ENCODE peak calls at places on chromosomes 4 and X, in ten cellular contexts. D is activated T-cell treated with anti-CD3 and anti-CD28 coated beads for 48 hours; H is RWPE1; A is breast epithelium; F is NCI-H1417; P is stimulated activated CD8-positive, alpha-beta memory T cell treated with anti-CD3 and anti-CD28 coated beads, Interleukin-2, amount 100 ng/mL, for 1 hour; Z is naive B cell; G is DMS153; U is SK-MEL-5; C is iris pigment epithelial cell. L is an unnamed sample.

GRCh38 chrX:22095306-22095705 is 63.2 kb downstream of the PHEX start:
- DNase-seq in G (no peak), H (no peak), Z (no peak), D (no peak), C (no peak), P (no peak), U (no peak), F (no peak), A (peak; percentile 19), L (peak; percentile 56)

GRCh38 chr4:114615435-114615834 is 16.8 kb downstream of the UGT8 start:
- DNase-seq in U (no peak), Z (no peak), P (no peak), F (peak; percentile 66), C (no peak), D (no peak), G (no peak), A (no peak), H (no peak), L (no peak)

GRCh38 chr4:16830081-16830480 is 68.4 kb downstream of the LDB2 start:
- DNase-seq in D (no peak), H (no peak), Z (no peak), P (no peak), U (no peak), F (no peak), C (no peak), G (no peak), A (no peak), L (no peak)

GRCh38 chr4:183492791-183493221 is 12.1 kb upstream of the ING2 start:
- DNase-seq in C (peak; percentile 62), G (no peak), U (no peak), F (no peak), H (peak; percentile 61), P (no peak), A (no peak), Z (no peak), D (no peak), L (peak; percentile 73)

GRCh38 chr4:155999743-156000142 is 46.1 kb upstream of the CTSO start:
- DNase-seq in F (no peak), P (no peak), H (no peak), D (no peak), Z (no peak), A (no peak), U (peak; percentile 13), C (peak; percentile 8), G (no peak), L (no peak)

GRCh38 chr4:7124643-7125442 is 57.0 kb upstream of the GRPEL1 start:
- DNase-seq in G (no peak), H (peak; percentile 35), C (peak; percentile 96), F (peak; percentile 34), U (no peak), A (no peak), P (no peak), D (no peak), Z (no peak), L (peak; percentile 92)

GRCh38 chr4:116413222-116413621 is 672.2 kb downstream of the TRAM1L1 start:
- DNase-seq in Z (no peak), H (no peak), G (no peak), A (no peak), F (no peak), D (no peak), P (no peak), C (no peak), U (no peak), L (no peak)

GRCh38 chr4:182306792-182307507 is 63.7 kb downstream of the TENM3 start:
- DNase-seq in P (no peak), D (no peak), G (no peak), A (no peak), U (peak; percentile 47), H (peak; percentile 44), Z (no peak), C (peak; percentile 28), F (peak; percentile 63), L (no peak)

GRCh38 chr4:178306565-178306964 is 864.3 kb upstream of the AGA start:
- DNase-seq in D (no peak), G (no peak), Z (no peak), C (peak; percentile 6), A (no peak), U (peak; percentile 41), F (no peak), P (no peak), H (no peak), L (no peak)

GRCh38 chr4:101200561-101200960 is 146.8 kb downstream of the PPP3CA start:
- DNase-seq in C (peak; percentile 96), H (peak; percentile 68), Z (no peak), A (no peak), D (no peak), U (peak; percentile 43), P (no peak), F (no peak), G (no peak), L (peak; percentile 73)

GRCh38 chrX:10015711-10016515 is 48.8 kb downstream of the CLDN34 start:
- DNase-seq in G (no peak), D (no peak), F (peak; percentile 63), C (no peak), U (no peak), H (no peak), A (peak; percentile 20), Z (peak; percentile 35), P (no peak), L (peak; percentile 15)

GRCh38 chr4:8238515-8239053 is 31.0 kb upstream of the HTRA3 start:
- DNase-seq in A (no peak), G (no peak), C (no peak), F (peak; percentile 34), P (no peak), U (no peak), D (no peak), H (no peak), Z (no peak), L (no peak)

GRCh38 chr4:135201081-135201480 is 999.5 kb upstream of the PABPC4L start:
- DNase-seq in F (no peak), H (no peak), G (no peak), Z (no peak), U (no peak), A (no peak), C (no peak), P (no peak), D (no peak), L (no peak)

GRCh38 chr4:56655209-56655626 is 25.9 kb downstream of the HOPX start:
- DNase-seq in Z (peak; percentile 9), G (no peak), P (no peak), H (peak; percentile 20), C (peak; percentile 30), D (no peak), F (peak; percentile 49), A (no peak), U (no peak), L (peak; percentile 22)

GRCh38 chr4:185892165-185892564 is 80.2 kb upstream of the SORBS2 start:
- DNase-seq in G (no peak), D (no peak), A (no peak), H (no peak), P (no peak), F (no peak), U (peak; percentile 8), C (no peak), Z (no peak), L (no peak)

GRCh38 chr4:186570193-186570996 is 15.0 kb upstream of the MTNR1A start:
- DNase-seq in C (peak; percentile 58), D (no peak), P (no peak), G (peak; percentile 3), Z (no peak), F (no peak), A (no peak), U (no peak), H (no peak), L (peak; percentile 35)

GRCh38 chrX:35858916-35859315 is 60.6 kb upstream of the CFAP47 start:
- DNase-seq in H (no peak), F (no peak), U (no peak), C (no peak), P (no peak), Z (no peak), D (no peak), G (no peak), A (no peak), L (no peak)

GRCh38 chr4:80309301-80310004 is 26.1 kb upstream of the CFAP299 start:
- DNase-seq in F (no peak), G (no peak), U (no peak), C (peak; percentile 96), H (peak; percentile 79), P (no peak), A (no peak), D (no peak), Z (no peak), L (peak; percentile 88)

L was measured in AG08395.